ENCODE peak calls at places on chromosome 9, in nine cellular contexts. M, Y, F, H, X, A, B, T and Q are unnamed samples.

GRCh38 chr9:89993678-89994630 is 389.1 kb downstream of the GADD45G start:
- DNase-seq in M (no peak), Y (peak; percentile 57), F (no peak), H (no peak), X (no peak), A (no peak), B (peak; percentile 21), T (no peak), Q (no peak)

GRCh38 chr9:20022410-20022809 is 233.6 kb upstream of the SLC24A2 start:
- DNase-seq in M (no peak), Y (no peak), F (no peak), H (no peak), X (peak; percentile 30), A (no peak), B (no peak), T (no peak), Q (no peak)

GRCh38 chr9:113380869-113381378 is 4.1 kb upstream of the HDHD3 start:
- DNase-seq in M (peak; percentile 42), Y (no peak), F (no peak), H (no peak), X (no peak), A (no peak), B (no peak), T (no peak), Q (no peak)

GRCh38 chr9:94874316-94874715 is 147.8 kb downstream of the AOPEP start:
- DNase-seq in M (no peak), Y (no peak), F (no peak), H (no peak), X (peak; percentile 78), A (no peak), B (no peak), T (no peak), Q (no peak)

GRCh38 chr9:69949396-69949795 is 94.3 kb upstream of the MAMDC2 start:
- DNase-seq in M (no peak), Y (no peak), F (no peak), H (no peak), X (peak; percentile 31), A (no peak), B (no peak), T (no peak), Q (no peak)

GRCh38 chr9:131813116-131813515 is 73.2 kb upstream of the RAPGEF1 start:
- DNase-seq in M (no peak), Y (no peak), F (no peak), H (no peak), X (peak; percentile 18), A (no peak), B (no peak), T (no peak), Q (no peak)

GRCh38 chr9:34612788-34613390 is 992 bp upstream of the RPP25L start:
- DNase-seq in M (peak; percentile 88), Y (peak; percentile 84), F (peak; percentile 81), H (peak; percentile 79), X (peak; percentile 82), A (peak; percentile 82), B (peak; percentile 83), T (peak; percentile 78), Q (peak; percentile 82)

GRCh38 chr9:135067091-135067710 is 20.3 kb upstream of the OLFM1 start:
- DNase-seq in M (peak; percentile 31), Y (no peak), F (no peak), H (no peak), X (no peak), A (no peak), B (no peak), T (no peak), Q (no peak)

GRCh38 chr9:127525426-127526188 is 74.3 kb downstream of the LRSAM1 start:
- DNase-seq in M (no peak), Y (no peak), F (no peak), H (no peak), X (peak; percentile 43), A (peak; percentile 17), B (no peak), T (peak; percentile 51), Q (peak; percentile 59)

GRCh38 chr9:125241863-125242739 is 958 bp upstream of the HSPA5 start:
- DNase-seq in M (peak; percentile 84), Y (peak; percentile 46), F (no peak), H (peak; percentile 25), X (no peak), A (peak; percentile 46), B (no peak), T (no peak), Q (peak; percentile 55)

GRCh38 chr9:136024696-136025316 is 63.6 kb upstream of the UBAC1 start:
- DNase-seq in M (no peak), Y (no peak), F (no peak), H (no peak), X (no peak), A (no peak), B (no peak), T (no peak), Q (no peak)

GRCh38 chr9:90547896-90548295 is 94.7 kb downstream of the DIRAS2 start:
- DNase-seq in M (no peak), Y (no peak), F (no peak), H (no peak), X (peak; percentile 1), A (no peak), B (no peak), T (no peak), Q (no peak)

GRCh38 chr9:26781906-26782305 is 110.7 kb downstream of the CAAP1 start:
- DNase-seq in M (no peak), Y (no peak), F (no peak), H (no peak), X (no peak), A (no peak), B (no peak), T (no peak), Q (no peak)

GRCh38 chr9:98778711-98779530 is 17.4 kb downstream of the ANKS6 start:
- DNase-seq in M (no peak), Y (no peak), F (no peak), H (no peak), X (no peak), A (no peak), B (no peak), T (peak; percentile 89), Q (peak; percentile 17)

GRCh38 chr9:3962467-3962866 is 337.4 kb downstream of the GLIS3 start:
- DNase-seq in M (no peak), Y (no peak), F (no peak), H (no peak), X (peak; percentile 77), A (no peak), B (no peak), T (no peak), Q (no peak)

GRCh38 chr9:8762676-8763075 is 963.1 kb upstream of the DMAC1 start:
- DNase-seq in M (no peak), Y (no peak), F (no peak), H (no peak), X (no peak), A (no peak), B (no peak), T (no peak), Q (no peak)

GRCh38 chr9:133733421-133734250 is 4.5 kb downstream of the SARDH start:
- DNase-seq in M (peak; percentile 73), Y (no peak), F (no peak), H (no peak), X (no peak), A (no peak), B (no peak), T (no peak), Q (no peak)

GRCh38 chr9:87579761-87580626 is 82.3 kb downstream of the DAPK1 start:
- DNase-seq in M (no peak), Y (no peak), F (no peak), H (no peak), X (peak; percentile 46), A (no peak), B (no peak), T (no peak), Q (no peak)

GRCh38 chr9:95815153-95815552 is 60.3 kb upstream of the ERCC6L2 start:
- DNase-seq in M (no peak), Y (no peak), F (no peak), H (no peak), X (peak; percentile 61), A (no peak), B (no peak), T (no peak), Q (no peak)

GRCh38 chr9:90100014-90100413 is 495.2 kb downstream of the GADD45G start:
- DNase-seq in M (no peak), Y (no peak), F (no peak), H (no peak), X (no peak), A (no peak), B (no peak), T (peak; percentile 40), Q (no peak)